ENCODE peak calls at places on chromosomes 11 and 22, in five cellular contexts. U is HepG2, Q is GM12878, G is A549, I is K562. C is an unnamed sample.

GRCh38 chr22:42263944-42264343 is 6.5 kb downstream of the TCF20 start:
- DNase-seq in Q (no peak), I (no peak), U (no peak), G (no peak), C (no peak)

GRCh38 chr11:3803726-3804510 is 4.4 kb upstream of the PGAP2 start:
- DNase-seq in Q (no peak), U (no peak), I (no peak), G (no peak), C (no peak)

GRCh38 chr22:39583066-39583667 is 12.6 kb downstream of the CACNA1I start:
- DNase-seq in I (no peak), Q (no peak), G (no peak), U (no peak), C (no peak)

GRCh38 chr11:65482306-65482850 is 16.5 kb upstream of the MALAT1 start:
- DNase-seq in U (no peak), G (no peak), I (no peak), Q (no peak), C (no peak)

GRCh38 chr11:102237096-102237735 is 80.1 kb upstream of the BIRC3 start:
- DNase-seq in I (no peak), Q (no peak), G (no peak), U (no peak), C (no peak)

GRCh38 chr11:65013130-65013691 is 749 bp upstream of the ARL2 start:
- DNase-seq in G (peak), Q (no peak), I (peak), U (peak), C (peak)

GRCh38 chr11:95792200-95792599 is 1.9 kb downstream of the CEP57 start:
- DNase-seq in Q (no peak), G (no peak), I (no peak), U (no peak), C (no peak)

GRCh38 chr22:46052331-46052771 is 75.4 kb upstream of the WNT7B start:
- DNase-seq in G (no peak), I (no peak), U (no peak), Q (no peak), C (no peak)

GRCh38 chr22:25347752-25348102 is 128.3 kb downstream of the CRYBB2 start:
- DNase-seq in G (no peak), I (no peak), U (no peak), Q (no peak), C (no peak)

GRCh38 chr11:75155570-75156422 is 4.9 kb downstream of the SLCO2B1 start:
- DNase-seq in G (no peak), I (peak), U (peak), Q (no peak), C (no peak)

GRCh38 chr11:88431675-88432341 is 94.3 kb upstream of the CTSC start:
- DNase-seq in I (no peak), Q (no peak), U (peak), G (no peak), C (peak)

GRCh38 chr11:45045692-45046471 is 95.2 kb upstream of the TP53I11 start:
- DNase-seq in Q (no peak), I (no peak), G (peak), U (no peak), C (no peak)

GRCh38 chr11:94132152-94132558 is 3.5 kb downstream of the PANX1 start:
- DNase-seq in U (no peak), Q (no peak), G (no peak), I (no peak), C (no peak)

GRCh38 chr22:36425977-36426523 is 38.3 kb upstream of the MYH9 start:
- DNase-seq in U (peak), G (no peak), I (peak), Q (no peak), C (peak)

GRCh38 chr11:118310781-118311485 is 6.4 kb downstream of the CD3E start:
- DNase-seq in U (no peak), Q (no peak), G (no peak), I (no peak), C (no peak)

GRCh38 chr11:72589802-72590761 is 84.1 kb downstream of the PDE2A start:
- DNase-seq in Q (no peak), I (peak), G (peak), U (peak), C (peak)

GRCh38 chr11:116376054-116376453 is 396.7 kb downstream of the BUD13 start:
- DNase-seq in I (no peak), Q (no peak), U (no peak), G (no peak), C (no peak)

GRCh38 chr11:116374085-116374484 is 398.7 kb downstream of the BUD13 start:
- DNase-seq in G (no peak), U (no peak), Q (no peak), I (no peak), C (no peak)

GRCh38 chr11:116379185-116379828 is 393.5 kb downstream of the BUD13 start:
- DNase-seq in Q (no peak), I (peak), U (peak), G (no peak), C (no peak)

GRCh38 chr11:116375221-116375620 is 397.6 kb downstream of the BUD13 start:
- DNase-seq in Q (no peak), U (peak), I (no peak), G (no peak), C (no peak)

DNA sequence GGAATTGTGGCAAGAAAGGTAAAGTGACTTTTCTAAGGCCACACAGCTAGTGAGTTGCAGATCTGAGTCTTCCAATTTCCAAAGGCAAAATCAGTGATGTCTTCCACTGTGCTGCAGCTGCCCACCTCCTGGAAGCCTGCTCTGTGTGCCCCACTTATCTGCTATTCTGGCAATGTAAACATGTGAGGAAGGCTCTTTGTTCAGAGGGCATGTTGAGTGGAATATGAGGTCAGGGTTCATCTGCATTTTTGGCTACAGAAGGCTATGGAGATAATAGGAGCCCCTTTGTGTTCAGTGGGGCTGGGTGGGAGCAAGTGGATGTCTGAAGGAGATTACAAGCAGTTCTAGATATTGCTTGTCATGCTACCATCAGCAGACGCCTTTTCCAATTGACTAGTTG is 396.2 kb downstream of the BUD13 start:
- DNase-seq in G (no peak), U (peak), Q (no peak), I (no peak), C (no peak)
- TF ChIP-seq SMC3 in G (no peak), U (peak), Q (no peak), I (no peak), C (no peak)

GRCh38 chr11:112697371-112697770 is 263.8 kb upstream of the NCAM1 start:
- DNase-seq in Q (no peak), I (no peak), G (no peak), U (no peak), C (no peak)
- TF ChIP-seq MAX in Q (no peak), I (no peak), G (no peak), U (no peak), C (no peak)

GRCh38 chr11:79414644-79415317 is 26.0 kb downstream of the TENM4 start:
- DNase-seq in I (no peak), Q (no peak), G (no peak), U (no peak), C (no peak)
- TF ChIP-seq SMC3 in I (no peak), Q (no peak), G (no peak), U (no peak), C (no peak)

GRCh38 chr11:79060534-79060933 is 380.3 kb downstream of the TENM4 start:
- DNase-seq in Q (no peak), I (no peak), G (no peak), U (no peak), C (no peak)

GRCh38 chr11:79066456-79067354 is 374.1 kb downstream of the TENM4 start:
- DNase-seq in I (no peak), Q (no peak), U (no peak), G (no peak), C (peak)

GRCh38 chr11:79060081-79060480 is 380.7 kb downstream of the TENM4 start:
- DNase-seq in I (no peak), U (no peak), Q (no peak), G (no peak), C (peak)

GRCh38 chr11:79059171-79059570 is 381.7 kb downstream of the TENM4 start:
- DNase-seq in U (no peak), Q (no peak), G (no peak), I (no peak), C (no peak)

GRCh38 chr11:79062814-79063762 is 377.7 kb downstream of the TENM4 start:
- DNase-seq in G (peak), U (peak), Q (no peak), I (peak), C (peak)
- TF ChIP-seq MAX in G (no peak), U (no peak), Q (no peak), I (no peak), C (no peak)

GRCh38 chr11:68677432-68677831 is 6.9 kb upstream of the GAL start:
- DNase-seq in I (peak), G (peak), Q (no peak), U (peak), C (peak)
- TF ChIP-seq SMC3 in I (no peak), G (no peak), Q (no peak), U (no peak), C (no peak)

GRCh38 chr11:35619754-35620640 is 1.7 kb downstream of the FJX1 start:
- DNase-seq in Q (no peak), U (peak), G (peak), I (peak), C (peak)

GRCh38 chr11:35619030-35619753 is 932 bp downstream of the FJX1 start:
- DNase-seq in I (peak), G (peak), Q (no peak), U (no peak), C (peak)

GRCh38 chr11:35617687-35618496 is at the start of gene FJX1:
- DNase-seq in Q (no peak), G (peak), I (peak), U (peak), C (peak)

GRCh38 chr11:35617316-35617686 is 959 bp upstream of the FJX1 start:
- DNase-seq in I (no peak), U (no peak), Q (no peak), G (no peak), C (no peak)

DNA sequence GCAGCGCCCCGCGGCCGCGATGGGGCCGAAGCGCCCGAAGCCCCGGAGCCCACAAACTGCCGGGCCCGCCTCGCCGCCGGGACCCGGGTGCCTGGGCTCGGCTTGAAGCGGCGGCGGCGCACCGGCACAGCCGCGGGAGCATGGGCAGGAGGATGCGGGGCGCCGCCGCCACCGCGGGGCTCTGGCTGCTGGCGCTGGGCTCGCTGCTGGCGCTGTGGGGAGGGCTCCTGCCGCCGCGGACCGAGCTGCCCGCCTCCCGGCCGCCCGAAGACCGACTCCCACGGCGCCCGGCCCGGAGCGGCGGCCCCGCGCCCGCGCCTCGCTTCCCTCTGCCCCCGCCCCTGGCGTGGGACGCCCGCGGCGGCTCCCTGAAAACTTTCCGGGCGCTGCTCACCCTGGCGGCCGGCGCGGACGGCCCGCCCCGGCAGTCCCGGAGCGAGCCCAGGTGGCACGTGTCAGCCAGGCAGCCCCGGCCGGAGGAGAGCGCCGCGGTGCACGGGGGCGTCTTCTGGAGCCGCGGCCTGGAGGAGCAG is 303 bp downstream of the FJX1 start:
- DNase-seq in Q (no peak), G (peak), I (peak), U (no peak), C (peak)
- TF ChIP-seq MAX in Q (no peak), G (no peak), I (no peak), U (no peak), C (no peak)

GRCh38 chr11:128481135-128481534 is 106.2 kb downstream of the ETS1 start:
- DNase-seq in U (no peak), Q (no peak), G (no peak), I (no peak), C (no peak)

GRCh38 chr11:128482512-128483191 is 104.7 kb downstream of the ETS1 start:
- DNase-seq in G (no peak), I (no peak), Q (no peak), U (no peak), C (no peak)

GRCh38 chr11:128484172-128484571 is 103.2 kb downstream of the ETS1 start:
- DNase-seq in U (no peak), Q (no peak), G (no peak), I (no peak), C (no peak)

GRCh38 chr11:128482092-128482491 is 105.3 kb downstream of the ETS1 start:
- DNase-seq in G (no peak), U (no peak), Q (no peak), I (no peak), C (no peak)

GRCh38 chr11:128483211-128483788 is 104.1 kb downstream of the ETS1 start:
- DNase-seq in Q (peak), G (no peak), U (no peak), I (no peak), C (no peak)
- TF ChIP-seq SMC3 in Q (peak), G (no peak), U (no peak), I (no peak), C (no peak)

GRCh38 chr22:19822301-19823117 is 32.2 kb downstream of the GNB1L start:
- DNase-seq in U (no peak), Q (no peak), G (no peak), I (no peak), C (peak)
- TF ChIP-seq MAX in U (no peak), Q (no peak), G (no peak), I (no peak), C (no peak)

GRCh38 chr11:119480375-119481020 is 57.5 kb upstream of the THY1 start:
- DNase-seq in G (no peak), U (no peak), I (no peak), Q (no peak), C (no peak)
- TF ChIP-seq SMC3 in G (no peak), U (no peak), I (no peak), Q (no peak), C (no peak)

DNA sequence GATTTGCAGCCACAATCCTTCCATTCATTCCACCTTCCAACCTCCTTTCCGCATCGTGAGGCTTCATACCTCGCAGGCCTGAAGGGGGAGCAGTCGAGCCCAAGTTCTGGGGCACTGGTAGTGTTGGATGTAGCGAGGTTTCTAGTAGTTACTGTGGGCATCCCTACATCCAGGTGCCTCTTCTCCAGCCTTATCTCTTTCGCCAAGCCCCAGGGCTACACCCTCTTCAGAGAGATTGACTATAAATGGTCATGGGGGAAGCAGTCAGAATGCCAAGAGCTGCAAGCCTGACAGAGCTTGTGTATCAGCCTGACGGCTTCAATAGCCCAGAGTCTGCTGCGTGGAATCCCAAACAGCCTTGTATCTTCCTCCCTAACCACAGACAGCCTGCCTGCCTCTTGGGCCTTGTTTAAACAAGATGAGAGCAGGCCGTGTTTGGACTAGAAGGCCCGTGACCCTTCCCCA is 28.9 kb downstream of the CLMP start:
- DNase-seq in U (no peak), Q (no peak), G (no peak), I (peak), C (peak)
- TF ChIP-seq MAX in U (no peak), Q (no peak), G (no peak), I (no peak), C (no peak)

C was measured in SK-N-SH.